ENCODE peak calls at places on chromosomes 1 and 21, in nine cellular contexts. One of them, this sample, is unnamed.

GRCh38 chr21:29748391-29749167 is 191.2 kb downstream of the GRIK1 start:
- DNase-seq in NCI-H2171 treated with DMSO at 0.1 percent for 48 hours: no peak
- DNase-seq in ACHN: no peak
- DNase-seq in left colon: no peak
- DNase-seq in NCI-H446: no peak
- DNase-seq in AG08396: no peak
- DNase-seq in HT-29: no peak
- DNase-seq in T47D: no peak
- DNase-seq in Caki2: no peak
- DNase-seq in this sample: no peak

GRCh38 chr1:200033511-200034261 is 6.2 kb downstream of the NR5A2 start:
- DNase-seq in NCI-H2171 treated with DMSO at 0.1 percent for 48 hours: no peak
- DNase-seq in AG08396: no peak
- DNase-seq in Caki2: no peak
- DNase-seq in T47D: no peak
- DNase-seq in left colon: peak
- DNase-seq in ACHN: peak
- DNase-seq in NCI-H446: no peak
- DNase-seq in HT-29: no peak
- DNase-seq in this sample: no peak

GRCh38 chr1:201828820-201829774 is at the start of gene IPO9:
- DNase-seq in NCI-H2171 treated with DMSO at 0.1 percent for 48 hours: peak
- DNase-seq in ACHN: peak
- DNase-seq in NCI-H446: peak
- DNase-seq in T47D: peak
- DNase-seq in AG08396: peak
- DNase-seq in HT-29: peak
- DNase-seq in Caki2: peak
- DNase-seq in left colon: peak
- DNase-seq in this sample: peak

GRCh38 chr1:212062832-212063438 is 27.4 kb downstream of the DTL start:
- DNase-seq in HT-29: peak
- DNase-seq in left colon: no peak
- DNase-seq in NCI-H446: no peak
- DNase-seq in Caki2: peak
- DNase-seq in NCI-H2171 treated with DMSO at 0.1 percent for 48 hours: peak
- DNase-seq in AG08396: peak
- DNase-seq in ACHN: peak
- DNase-seq in T47D: no peak
- DNase-seq in this sample: peak

GRCh38 chr21:42747267-42747701 is 93.9 kb downstream of the PDE9A start:
- DNase-seq in HT-29: no peak
- DNase-seq in ACHN: no peak
- DNase-seq in T47D: no peak
- DNase-seq in NCI-H446: no peak
- DNase-seq in Caki2: no peak
- DNase-seq in NCI-H2171 treated with DMSO at 0.1 percent for 48 hours: no peak
- DNase-seq in left colon: no peak
- DNase-seq in AG08396: no peak
- DNase-seq in this sample: no peak

GRCh38 chr1:117654485-117655219 is 48.8 kb downstream of the TENT5C start:
- DNase-seq in Caki2: no peak
- DNase-seq in HT-29: no peak
- DNase-seq in AG08396: no peak
- DNase-seq in T47D: no peak
- DNase-seq in NCI-H446: no peak
- DNase-seq in NCI-H2171 treated with DMSO at 0.1 percent for 48 hours: no peak
- DNase-seq in left colon: no peak
- DNase-seq in ACHN: no peak
- DNase-seq in this sample: no peak

GRCh38 chr1:209612646-209613350 is 29.3 kb downstream of the CAMK1G start:
- DNase-seq in T47D: no peak
- DNase-seq in NCI-H2171 treated with DMSO at 0.1 percent for 48 hours: no peak
- DNase-seq in ACHN: no peak
- DNase-seq in AG08396: no peak
- DNase-seq in HT-29: no peak
- DNase-seq in left colon: no peak
- DNase-seq in NCI-H446: no peak
- DNase-seq in Caki2: no peak
- DNase-seq in this sample: no peak

GRCh38 chr1:2201062-2201461 is 6.5 kb upstream of the FAAP20 start:
- DNase-seq in ACHN: no peak
- DNase-seq in T47D: no peak
- DNase-seq in NCI-H446: no peak
- DNase-seq in left colon: no peak
- DNase-seq in AG08396: no peak
- DNase-seq in NCI-H2171 treated with DMSO at 0.1 percent for 48 hours: no peak
- DNase-seq in HT-29: no peak
- DNase-seq in Caki2: no peak
- DNase-seq in this sample: no peak

GRCh38 chr1:203025721-203026665 is at the start of gene PPFIA4:
- DNase-seq in NCI-H446: peak
- DNase-seq in NCI-H2171 treated with DMSO at 0.1 percent for 48 hours: peak
- DNase-seq in T47D: peak
- DNase-seq in ACHN: peak
- DNase-seq in Caki2: peak
- DNase-seq in HT-29: peak
- DNase-seq in left colon: peak
- DNase-seq in AG08396: peak
- DNase-seq in this sample: peak

GRCh38 chr1:117370071-117370470 is 2.8 kb downstream of the MAN1A2 start:
- DNase-seq in AG08396: no peak
- DNase-seq in ACHN: no peak
- DNase-seq in left colon: no peak
- DNase-seq in NCI-H446: no peak
- DNase-seq in Caki2: no peak
- DNase-seq in T47D: no peak
- DNase-seq in HT-29: no peak
- DNase-seq in NCI-H2171 treated with DMSO at 0.1 percent for 48 hours: no peak
- DNase-seq in this sample: no peak

GRCh38 chr1:244864253-244865027 is at the start of gene HNRNPU:
- DNase-seq in HT-29: peak
- DNase-seq in ACHN: peak
- DNase-seq in T47D: peak
- DNase-seq in Caki2: peak
- DNase-seq in NCI-H446: peak
- DNase-seq in AG08396: peak
- DNase-seq in left colon: peak
- DNase-seq in NCI-H2171 treated with DMSO at 0.1 percent for 48 hours: peak
- DNase-seq in this sample: peak